ENCODE peak calls at places on chromosomes 16 and 17, in six cellular contexts. B is H9, V is GM23248, F is neuronal stem cell, X is OCI-LY7, L is H1. R is an unnamed sample.
A peak's percentile ranks its signal among the peaks of the same experiment; 100 is the strongest.

GRCh38 chr16:70610273-70611223 is 35.8 kb upstream of the IL34 start:
- DNase-seq in B (no peak), V (no peak), F (no peak), X (no peak), L (no peak), R (no peak)

GRCh38 chr17:67241719-67242341 is 3.2 kb downstream of the HELZ start:
- DNase-seq in B (no peak), V (no peak), F (no peak), X (no peak), L (peak; percentile 27), R (no peak)

GRCh38 chr17:72501404-72502110 is 380.7 kb downstream of the SOX9 start:
- DNase-seq in B (no peak), V (peak; percentile 34), F (no peak), X (no peak), L (no peak), R (no peak)

GRCh38 chr17:72121164-72122001 is 563 bp downstream of the SOX9 start:
- DNase-seq in B (peak; percentile 73), V (peak; percentile 85), F (no peak), X (no peak), L (peak; percentile 81), R (peak; percentile 48)

GRCh38 chr17:49952912-49953497 is 16.0 kb upstream of the DLX4 start:
- DNase-seq in B (no peak), V (no peak), F (no peak), X (no peak), L (no peak), R (peak; percentile 86)

GRCh38 chr16:73240928-73241327 is 193.0 kb upstream of the ZFHX3 start:
- DNase-seq in B (no peak), V (no peak), F (no peak), X (no peak), L (no peak), R (no peak)

GRCh38 chr17:59381716-59382570 is 50.5 kb downstream of the YPEL2 start:
- DNase-seq in B (no peak), V (peak; percentile 30), F (no peak), X (no peak), L (no peak), R (no peak)

GRCh38 chr16:84144859-84145639 is at the start of the genes DNAAF1 and HSDL1:
- DNase-seq in B (peak; percentile 89), V (peak; percentile 95), F (peak; percentile 95), X (peak; percentile 92), L (peak; percentile 99), R (peak; percentile 88)

GRCh38 chr17:18185391-18185790 is 1.8 kb downstream of the ALKBH5 start:
- DNase-seq in B (no peak), V (peak; percentile 64), F (no peak), X (peak; percentile 16), L (no peak), R (peak; percentile 38)

GRCh38 chr17:20028436-20028835 is 19.3 kb downstream of the SPECC1 start:
- DNase-seq in B (no peak), V (peak; percentile 20), F (no peak), X (no peak), L (no peak), R (peak; percentile 63)

GRCh38 chr17:81727324-81728031 is 15.4 kb downstream of the SLC25A10 start:
- DNase-seq in B (no peak), V (no peak), F (no peak), X (no peak), L (no peak), R (peak; percentile 44)

GRCh38 chr17:4642286-4642685 is 808 bp upstream of the ALOX15 start:
- DNase-seq in B (no peak), V (no peak), F (peak; percentile 4), X (no peak), L (no peak), R (no peak)

GRCh38 chr16:66801320-66802105 is at the start of gene TERB1:
- DNase-seq in B (peak; percentile 47), V (no peak), F (no peak), X (no peak), L (peak; percentile 52), R (no peak)

GRCh38 chr17:82876602-82877391 is 37.0 kb upstream of the ZNF750 start:
- DNase-seq in B (peak; percentile 69), V (peak; percentile 93), F (no peak), X (no peak), L (no peak), R (peak; percentile 55)

GRCh38 chr17:44004761-44005526 is 522 bp downstream of the NAGS start:
- DNase-seq in B (peak; percentile 73), V (peak; percentile 45), F (no peak), X (no peak), L (peak; percentile 83), R (peak; percentile 57)

GRCh38 chr16:70772493-70772892 is 28.5 kb downstream of the VAC14 start:
- DNase-seq in B (no peak), V (peak; percentile 53), F (no peak), X (no peak), L (no peak), R (peak; percentile 12)

GRCh38 chr17:1560582-1561170 is 1.9 kb downstream of the PITPNA start:
- DNase-seq in B (no peak), V (no peak), F (no peak), X (no peak), L (no peak), R (no peak)

GRCh38 chr17:41058741-41059140 is 1.2 kb downstream of the KRTAP2-3 start:
- DNase-seq in B (no peak), V (peak; percentile 20), F (no peak), X (no peak), L (no peak), R (peak; percentile 89)

GRCh38 chr17:9959377-9959981 is 54.4 kb upstream of the RCVRN start:
- DNase-seq in B (peak; percentile 88), V (peak; percentile 46), F (peak; percentile 67), X (peak; percentile 25), L (peak; percentile 89), R (peak; percentile 53)

GRCh38 chr17:28180449-28180848 is 138.0 kb downstream of the NLK start:
- DNase-seq in B (no peak), V (peak; percentile 32), F (no peak), X (no peak), L (no peak), R (no peak)

GRCh38 chr17:47924785-47925676 is 16.3 kb upstream of the PNPO start:
- DNase-seq in B (no peak), V (no peak), F (no peak), X (no peak), L (no peak), R (no peak)

GRCh38 chr16:58243528-58244004 is 45.7 kb upstream of the CSNK2A2 start:
- DNase-seq in B (peak; percentile 60), V (no peak), F (no peak), X (peak; percentile 83), L (no peak), R (peak; percentile 58)

GRCh38 chr17:39618252-39618913 is 8.4 kb upstream of the PPP1R1B start:
- DNase-seq in B (no peak), V (peak; percentile 57), F (no peak), X (peak; percentile 21), L (peak; percentile 72), R (peak; percentile 20)

DNA sequence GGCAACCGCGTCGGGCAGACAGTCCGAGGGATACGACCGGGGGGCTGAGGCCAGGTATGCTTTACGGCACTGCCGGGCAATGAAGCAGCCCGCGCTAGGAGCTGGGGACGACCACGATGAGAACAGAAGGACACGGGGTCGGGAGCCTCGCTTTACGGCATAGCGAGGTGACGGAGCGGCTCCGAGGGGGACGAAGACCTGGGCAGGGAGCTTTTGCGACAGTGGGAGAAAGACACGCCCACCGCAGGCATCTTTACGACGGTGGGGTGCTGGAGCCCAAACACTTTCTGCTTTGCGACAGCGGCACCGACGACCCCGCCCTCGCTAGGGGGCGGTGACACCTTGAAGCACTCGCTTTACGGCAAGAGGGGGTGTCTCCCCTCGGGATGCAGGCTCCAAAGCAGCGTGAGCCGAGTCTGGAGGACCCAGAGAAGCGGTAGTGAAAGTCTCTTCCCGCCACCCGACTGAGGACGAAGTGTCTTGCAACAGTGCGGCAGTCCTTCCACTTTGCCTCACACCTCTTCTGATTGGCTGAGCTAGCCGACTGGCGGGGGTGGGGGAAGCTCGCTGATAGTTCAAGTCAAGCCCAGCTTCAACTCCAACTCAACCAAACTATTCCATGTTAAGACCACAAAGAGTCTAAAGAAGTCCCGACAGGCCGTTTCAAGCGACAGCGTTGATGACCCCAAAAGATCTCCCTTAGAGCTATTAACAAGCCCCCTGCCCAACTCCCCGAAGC is 394 bp upstream of the NEURL4 start:
- DNase-seq in B (peak; percentile 100), V (peak; percentile 98), F (peak; percentile 99), X (peak; percentile 100), L (peak; percentile 95), R (peak; percentile 95)
- H2AFZ ChIP-seq in B (no peak overlapping the region), V (peak overlapping the region; percentile 87), F (peak overlapping the region; percentile 86), X (peak overlapping the region; percentile 38), L (no peak overlapping the region), R (peak overlapping the region; percentile 95)

DNA sequence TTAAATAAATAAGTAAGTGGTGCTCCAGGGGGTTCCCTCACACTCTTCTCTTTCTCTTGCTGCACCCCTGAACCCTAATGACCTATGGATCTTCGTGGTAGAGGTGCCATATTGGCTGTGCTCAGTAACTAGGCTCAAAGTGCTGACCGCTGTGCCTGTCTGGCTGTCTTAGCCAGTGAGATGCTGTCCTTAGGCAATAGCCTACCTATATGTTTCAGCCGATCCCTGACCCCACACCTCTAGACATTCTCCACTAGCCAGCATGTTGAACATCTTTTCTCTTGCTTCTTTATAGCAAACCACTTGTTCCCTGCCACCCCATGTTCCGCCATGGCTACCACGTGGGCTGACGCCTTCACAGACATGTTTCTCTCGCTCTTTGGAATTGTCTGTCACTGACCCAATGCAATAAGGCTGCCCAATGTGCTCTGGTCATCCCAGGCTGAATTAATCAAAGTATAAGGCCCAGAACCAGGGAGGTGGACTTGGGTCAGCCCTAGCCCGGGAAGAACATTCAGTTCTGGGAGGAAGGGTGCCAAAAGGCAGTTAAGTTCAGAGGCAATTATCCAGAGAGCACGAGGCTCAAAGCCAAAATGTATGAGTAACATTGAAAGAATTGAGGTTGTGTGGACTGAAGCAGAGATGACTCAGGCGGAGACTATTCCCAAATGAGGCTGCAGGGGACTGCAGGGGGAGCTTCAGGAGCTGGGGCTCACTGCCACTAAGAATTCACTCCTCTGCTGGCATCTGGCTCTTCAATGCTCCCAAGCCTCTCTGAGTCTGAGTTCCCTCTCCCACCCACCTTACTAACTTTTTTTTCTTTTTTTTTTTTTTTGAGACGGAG is 28.7 kb upstream of the TNRC6A start:
- DNase-seq in B (peak; percentile 77), V (peak; percentile 99), F (no peak), X (no peak), L (no peak), R (peak; percentile 97)
- H2AFZ ChIP-seq in B (no peak overlapping the region), V (peak overlapping the region; percentile 76), F (no peak overlapping the region), X (no peak overlapping the region), L (peak overlapping the region; percentile 1), R (no peak overlapping the region)

GRCh38 chr17:77696720-77697460 is 261.6 kb upstream of the TNRC6C start:
- DNase-seq in B (peak; percentile 76), V (no peak), F (no peak), X (no peak), L (peak; percentile 63), R (no peak)
- H2AFZ ChIP-seq in B (no peak overlapping the region), V (no peak overlapping the region), F (peak overlapping the region; percentile 81), X (no peak overlapping the region), L (peak overlapping the region; percentile 51), R (no peak overlapping the region)

DNA sequence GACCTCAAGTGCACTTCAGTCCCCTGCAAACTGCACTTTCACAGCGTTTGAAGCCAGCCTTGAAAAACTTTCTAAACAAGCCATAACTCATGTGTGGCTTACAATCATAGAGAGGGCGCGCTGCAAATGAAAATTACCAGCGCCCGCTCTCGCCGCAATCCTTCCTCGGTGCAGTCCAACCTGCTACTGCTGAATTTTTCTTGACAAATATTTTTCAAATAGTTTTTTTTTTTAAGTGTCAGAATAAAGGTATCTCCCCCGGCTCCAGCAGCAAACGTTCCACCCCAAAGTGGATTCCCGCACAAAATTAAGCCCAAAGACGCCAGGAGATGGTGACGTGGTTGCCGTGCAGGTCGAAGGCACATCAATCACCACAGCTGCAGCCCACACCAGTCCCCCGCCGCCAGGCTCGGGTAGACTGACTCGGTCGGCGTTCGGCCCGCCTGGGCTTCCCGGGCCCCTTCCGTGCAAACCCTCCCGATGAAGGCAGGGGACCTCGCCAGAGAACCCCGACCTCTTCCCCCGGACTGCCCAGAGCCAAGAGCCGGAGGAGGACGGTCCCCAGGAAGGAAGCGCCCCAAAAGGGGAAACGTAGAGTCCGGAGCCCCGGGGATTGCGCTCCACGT is 626 bp downstream of the GRB2 start:
- DNase-seq in B (peak; percentile 62), V (peak; percentile 77), F (no peak), X (peak; percentile 78), L (peak; percentile 61), R (peak; percentile 43)
- H2AFZ ChIP-seq in B (no peak overlapping the region), V (peak overlapping the region; percentile 76), F (peak overlapping the region; percentile 93), X (no peak overlapping the region), L (no peak overlapping the region), R (peak overlapping the region; percentile 72)